ENCODE peak calls at places on chromosomes 12 and 14, in nine cellular contexts. One of them, this sample, is unnamed.

GRCh38 chr12:51187370-51187987 is 14.5 kb upstream of the TFCP2 start:
- DNase-seq in endodermal cell: no peak
- DNase-seq in K562: no peak
- DNase-seq in lower leg skin: no peak
- DNase-seq in astrocyte of the cerebellum: no peak
- DNase-seq in cardiac fibroblast: no peak
- DNase-seq in CD8-positive, alpha-beta T cell: no peak
- DNase-seq in GM06990: no peak
- DNase-seq in PC-3: no peak
- DNase-seq in this sample: no peak

GRCh38 chr14:104805326-104805678 is 4.4 kb downstream of the ZBTB42 start:
- DNase-seq in endodermal cell: no peak
- DNase-seq in K562: peak
- DNase-seq in lower leg skin: no peak
- DNase-seq in astrocyte of the cerebellum: peak
- DNase-seq in cardiac fibroblast: peak
- DNase-seq in CD8-positive, alpha-beta T cell: no peak
- DNase-seq in GM06990: no peak
- DNase-seq in PC-3: peak
- DNase-seq in this sample: no peak

GRCh38 chr12:106070611-106071010 is 68.1 kb downstream of the NUAK1 start:
- DNase-seq in endodermal cell: peak
- DNase-seq in K562: no peak
- DNase-seq in lower leg skin: no peak
- DNase-seq in astrocyte of the cerebellum: no peak
- DNase-seq in cardiac fibroblast: no peak
- DNase-seq in CD8-positive, alpha-beta T cell: no peak
- DNase-seq in GM06990: no peak
- DNase-seq in PC-3: no peak
- DNase-seq in this sample: no peak

GRCh38 chr14:49975286-49975685 is 82.4 kb downstream of the ARF6 start:
- DNase-seq in endodermal cell: no peak
- DNase-seq in K562: no peak
- DNase-seq in lower leg skin: peak
- DNase-seq in astrocyte of the cerebellum: peak
- DNase-seq in cardiac fibroblast: peak
- DNase-seq in CD8-positive, alpha-beta T cell: no peak
- DNase-seq in GM06990: no peak
- DNase-seq in PC-3: peak
- DNase-seq in this sample: no peak

GRCh38 chr12:91523831-91524230 is 341.2 kb upstream of the DCN start:
- DNase-seq in endodermal cell: peak
- DNase-seq in K562: no peak
- DNase-seq in lower leg skin: no peak
- DNase-seq in astrocyte of the cerebellum: no peak
- DNase-seq in cardiac fibroblast: no peak
- DNase-seq in CD8-positive, alpha-beta T cell: no peak
- DNase-seq in GM06990: no peak
- DNase-seq in PC-3: no peak
- DNase-seq in this sample: no peak

GRCh38 chr12:93164103-93164880 is 213.4 kb upstream of the NUDT4 start:
- DNase-seq in endodermal cell: no peak
- DNase-seq in K562: no peak
- DNase-seq in lower leg skin: no peak
- DNase-seq in astrocyte of the cerebellum: no peak
- DNase-seq in cardiac fibroblast: no peak
- DNase-seq in CD8-positive, alpha-beta T cell: no peak
- DNase-seq in GM06990: no peak
- DNase-seq in PC-3: peak
- DNase-seq in this sample: no peak

GRCh38 chr14:39447155-39447554 is 14.9 kb upstream of the FBXO33 start:
- DNase-seq in endodermal cell: no peak
- DNase-seq in K562: no peak
- DNase-seq in lower leg skin: no peak
- DNase-seq in astrocyte of the cerebellum: no peak
- DNase-seq in cardiac fibroblast: no peak
- DNase-seq in CD8-positive, alpha-beta T cell: no peak
- DNase-seq in GM06990: no peak
- DNase-seq in PC-3: no peak
- DNase-seq in this sample: no peak

GRCh38 chr14:45905672-45906071 is 652.7 kb upstream of the MIS18BP1 start:
- DNase-seq in endodermal cell: no peak
- DNase-seq in K562: no peak
- DNase-seq in lower leg skin: no peak
- DNase-seq in astrocyte of the cerebellum: no peak
- DNase-seq in cardiac fibroblast: no peak
- DNase-seq in CD8-positive, alpha-beta T cell: no peak
- DNase-seq in GM06990: no peak
- DNase-seq in PC-3: no peak
- DNase-seq in this sample: no peak

GRCh38 chr12:12439636-12440035 is 82.8 kb downstream of the BORCS5 start:
- DNase-seq in endodermal cell: no peak
- DNase-seq in K562: no peak
- DNase-seq in lower leg skin: no peak
- DNase-seq in astrocyte of the cerebellum: no peak
- DNase-seq in cardiac fibroblast: peak
- DNase-seq in CD8-positive, alpha-beta T cell: no peak
- DNase-seq in GM06990: no peak
- DNase-seq in PC-3: peak
- DNase-seq in this sample: no peak

GRCh38 chr14:92717571-92718042 is 30.8 kb downstream of the LGMN start:
- DNase-seq in endodermal cell: no peak
- DNase-seq in K562: no peak
- DNase-seq in lower leg skin: no peak
- DNase-seq in astrocyte of the cerebellum: no peak
- DNase-seq in cardiac fibroblast: no peak
- DNase-seq in CD8-positive, alpha-beta T cell: no peak
- DNase-seq in GM06990: no peak
- DNase-seq in PC-3: no peak
- DNase-seq in this sample: no peak

GRCh38 chr12:132506730-132507538 is 17.0 kb downstream of the FBRSL1 start:
- DNase-seq in endodermal cell: peak
- DNase-seq in K562: peak
- DNase-seq in lower leg skin: peak
- DNase-seq in astrocyte of the cerebellum: no peak
- DNase-seq in cardiac fibroblast: peak
- DNase-seq in CD8-positive, alpha-beta T cell: peak
- DNase-seq in GM06990: peak
- DNase-seq in PC-3: no peak
- DNase-seq in this sample: no peak

GRCh38 chr12:51887476-51888315 is at the start of gene ANKRD33:
- DNase-seq in endodermal cell: peak
- DNase-seq in K562: peak
- DNase-seq in lower leg skin: peak
- DNase-seq in astrocyte of the cerebellum: no peak
- DNase-seq in cardiac fibroblast: peak
- DNase-seq in CD8-positive, alpha-beta T cell: no peak
- DNase-seq in GM06990: no peak
- DNase-seq in PC-3: no peak
- DNase-seq in this sample: no peak

GRCh38 chr14:64410084-64410774 is 22.1 kb downstream of the MTHFD1 start:
- DNase-seq in endodermal cell: peak
- DNase-seq in K562: no peak
- DNase-seq in lower leg skin: peak
- DNase-seq in astrocyte of the cerebellum: no peak
- DNase-seq in cardiac fibroblast: peak
- DNase-seq in CD8-positive, alpha-beta T cell: no peak
- DNase-seq in GM06990: no peak
- DNase-seq in PC-3: peak
- DNase-seq in this sample: no peak

GRCh38 chr12:28563926-28564325 is 373.7 kb downstream of the CCDC91 start:
- DNase-seq in endodermal cell: no peak
- DNase-seq in K562: no peak
- DNase-seq in lower leg skin: no peak
- DNase-seq in astrocyte of the cerebellum: no peak
- DNase-seq in cardiac fibroblast: peak
- DNase-seq in CD8-positive, alpha-beta T cell: no peak
- DNase-seq in GM06990: no peak
- DNase-seq in PC-3: no peak
- DNase-seq in this sample: peak

GRCh38 chr12:75725505-75726120 is 214.2 kb upstream of the KRR1 start:
- DNase-seq in endodermal cell: no peak
- DNase-seq in K562: peak
- DNase-seq in lower leg skin: no peak
- DNase-seq in astrocyte of the cerebellum: no peak
- DNase-seq in cardiac fibroblast: no peak
- DNase-seq in CD8-positive, alpha-beta T cell: no peak
- DNase-seq in GM06990: no peak
- DNase-seq in PC-3: peak
- DNase-seq in this sample: no peak
- TF ChIP-seq CTCF in endodermal cell: peak
- TF ChIP-seq CTCF in K562: no peak
- TF ChIP-seq CTCF in lower leg skin: no peak
- TF ChIP-seq CTCF in astrocyte of the cerebellum: peak
- TF ChIP-seq CTCF in cardiac fibroblast: peak
- TF ChIP-seq CTCF in CD8-positive, alpha-beta T cell: no peak
- TF ChIP-seq CTCF in GM06990: no peak
- TF ChIP-seq CTCF in PC-3: peak
- TF ChIP-seq CTCF in this sample: no peak

DNA sequence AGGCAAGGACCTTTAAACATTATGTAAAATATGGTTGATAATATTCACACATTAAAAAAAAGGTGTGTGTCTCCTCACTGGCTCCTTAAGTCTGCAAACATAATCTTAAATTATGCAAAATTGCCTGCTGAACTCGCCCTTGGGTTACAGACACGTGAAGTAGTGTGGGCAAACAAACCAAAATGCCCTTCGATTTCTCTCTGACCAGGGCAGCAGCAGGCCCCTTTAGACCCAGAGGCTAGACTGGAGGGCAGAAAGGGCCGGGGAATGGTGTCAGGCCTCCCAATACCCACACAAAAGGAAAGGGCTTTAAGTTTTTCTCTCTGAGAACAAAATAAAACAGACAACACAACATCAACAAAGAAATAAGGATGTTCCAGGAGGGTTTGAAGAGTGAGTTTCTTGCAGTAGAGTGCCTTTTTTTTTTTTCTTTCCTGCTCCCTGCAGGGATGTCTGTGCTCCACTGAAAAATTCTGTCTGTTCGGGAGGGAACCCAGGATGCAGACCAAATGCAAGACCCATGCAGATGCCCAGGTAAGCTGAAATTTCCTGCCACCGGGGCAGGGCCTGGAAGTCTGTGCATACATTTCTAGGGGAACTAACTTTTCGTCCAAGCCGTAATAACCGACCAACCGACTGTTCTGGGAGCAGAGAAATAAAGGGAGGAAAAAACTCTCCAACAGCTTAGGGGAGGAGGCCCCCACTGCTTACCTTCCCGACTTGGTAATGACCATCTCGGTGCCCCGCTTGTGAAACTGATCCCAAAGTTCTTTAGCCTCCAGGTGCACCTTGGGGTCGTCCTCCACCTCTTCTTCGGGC is 1.7 kb downstream of the TBX3 start:
- DNase-seq in endodermal cell: peak
- DNase-seq in K562: no peak
- DNase-seq in lower leg skin: no peak
- DNase-seq in astrocyte of the cerebellum: no peak
- DNase-seq in cardiac fibroblast: no peak
- DNase-seq in CD8-positive, alpha-beta T cell: no peak
- DNase-seq in GM06990: no peak
- DNase-seq in PC-3: peak
- DNase-seq in this sample: no peak
- H3K4me3 ChIP-seq in endodermal cell: peak
- H3K4me3 ChIP-seq in K562: peak
- H3K4me3 ChIP-seq in lower leg skin: peak
- H3K4me3 ChIP-seq in astrocyte of the cerebellum: peak
- H3K4me3 ChIP-seq in cardiac fibroblast: peak
- H3K4me3 ChIP-seq in CD8-positive, alpha-beta T cell: no peak
- H3K4me3 ChIP-seq in GM06990: no peak
- H3K4me3 ChIP-seq in PC-3: peak
- H3K4me3 ChIP-seq in this sample: peak

GRCh38 chr14:56482306-56482705 is 97.3 kb upstream of the TMEM260 start:
- DNase-seq in endodermal cell: peak
- DNase-seq in K562: peak
- DNase-seq in lower leg skin: no peak
- DNase-seq in astrocyte of the cerebellum: no peak
- DNase-seq in cardiac fibroblast: peak
- DNase-seq in CD8-positive, alpha-beta T cell: no peak
- DNase-seq in GM06990: no peak
- DNase-seq in PC-3: peak
- DNase-seq in this sample: no peak
- TF ChIP-seq CTCF in endodermal cell: peak
- TF ChIP-seq CTCF in K562: peak
- TF ChIP-seq CTCF in lower leg skin: no peak
- TF ChIP-seq CTCF in astrocyte of the cerebellum: no peak
- TF ChIP-seq CTCF in cardiac fibroblast: peak
- TF ChIP-seq CTCF in CD8-positive, alpha-beta T cell: no peak
- TF ChIP-seq CTCF in GM06990: peak
- TF ChIP-seq CTCF in PC-3: peak
- TF ChIP-seq CTCF in this sample: no peak

GRCh38 chr12:108175310-108175709 is 46.2 kb downstream of the WSCD2 start:
- DNase-seq in endodermal cell: peak
- DNase-seq in K562: no peak
- DNase-seq in lower leg skin: peak
- DNase-seq in astrocyte of the cerebellum: no peak
- DNase-seq in cardiac fibroblast: no peak
- DNase-seq in CD8-positive, alpha-beta T cell: no peak
- DNase-seq in GM06990: no peak
- DNase-seq in PC-3: no peak
- DNase-seq in this sample: no peak

GRCh38 chr12:108172033-108172432 is 42.9 kb downstream of the WSCD2 start:
- DNase-seq in endodermal cell: no peak
- DNase-seq in K562: no peak
- DNase-seq in lower leg skin: peak
- DNase-seq in astrocyte of the cerebellum: no peak
- DNase-seq in cardiac fibroblast: no peak
- DNase-seq in CD8-positive, alpha-beta T cell: no peak
- DNase-seq in GM06990: no peak
- DNase-seq in PC-3: no peak
- DNase-seq in this sample: no peak

GRCh38 chr12:108174641-108175040 is 45.6 kb downstream of the WSCD2 start:
- DNase-seq in endodermal cell: no peak
- DNase-seq in K562: no peak
- DNase-seq in lower leg skin: peak
- DNase-seq in astrocyte of the cerebellum: no peak
- DNase-seq in cardiac fibroblast: no peak
- DNase-seq in CD8-positive, alpha-beta T cell: no peak
- DNase-seq in GM06990: no peak
- DNase-seq in PC-3: no peak
- DNase-seq in this sample: no peak

GRCh38 chr12:108173160-108173559 is 44.1 kb downstream of the WSCD2 start:
- DNase-seq in endodermal cell: peak
- DNase-seq in K562: no peak
- DNase-seq in lower leg skin: peak
- DNase-seq in astrocyte of the cerebellum: no peak
- DNase-seq in cardiac fibroblast: no peak
- DNase-seq in CD8-positive, alpha-beta T cell: no peak
- DNase-seq in GM06990: no peak
- DNase-seq in PC-3: no peak
- DNase-seq in this sample: no peak

DNA sequence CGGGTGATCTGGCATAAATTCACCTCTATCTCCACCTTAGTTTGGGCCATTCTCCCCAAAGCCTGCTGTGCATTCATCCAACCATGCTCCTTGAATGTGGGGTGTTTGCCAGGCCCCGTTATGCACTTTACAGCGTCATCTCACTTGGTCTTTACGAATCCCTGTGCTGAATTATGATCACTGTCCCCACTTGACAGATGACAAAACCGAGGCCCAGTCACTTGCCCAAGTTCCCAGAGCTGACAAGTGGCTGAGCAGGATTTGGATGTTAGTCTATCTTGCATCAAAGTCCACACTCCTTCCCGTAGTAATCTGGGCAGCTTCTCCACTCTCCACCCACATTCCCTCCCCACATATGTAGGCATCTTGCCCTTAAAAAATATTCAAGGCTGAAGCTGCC is 44.8 kb downstream of the WSCD2 start:
- DNase-seq in endodermal cell: no peak
- DNase-seq in K562: no peak
- DNase-seq in lower leg skin: peak
- DNase-seq in astrocyte of the cerebellum: no peak
- DNase-seq in cardiac fibroblast: no peak
- DNase-seq in CD8-positive, alpha-beta T cell: no peak
- DNase-seq in GM06990: no peak
- DNase-seq in PC-3: no peak
- DNase-seq in this sample: no peak
- H3K4me3 ChIP-seq in endodermal cell: no peak
- H3K4me3 ChIP-seq in K562: no peak
- H3K4me3 ChIP-seq in lower leg skin: no peak
- H3K4me3 ChIP-seq in astrocyte of the cerebellum: no peak
- H3K4me3 ChIP-seq in cardiac fibroblast: no peak
- H3K4me3 ChIP-seq in CD8-positive, alpha-beta T cell: no peak
- H3K4me3 ChIP-seq in GM06990: no peak
- H3K4me3 ChIP-seq in PC-3: no peak
- H3K4me3 ChIP-seq in this sample: no peak

This sample was measured in AG04449.